ENCODE peak calls at places on chromosomes 3 and 15, in seven cellular contexts. N is lung, X is BJ, C is MM.1S, Q is cardiac fibroblast, F is fibroblast of mammary gland, P is GM23338. V is an unnamed sample.

GRCh38 chr15:76904461-76905012 is 603 bp downstream of the SCAPER start:
- DNase-seq in P (peak; percentile 76), X (no peak), C (no peak), F (peak; percentile 27), Q (peak; percentile 21), N (no peak), V (peak; percentile 50)

GRCh38 chr15:60511351-60512157 is 32.6 kb upstream of the ICE2 start:
- DNase-seq in P (no peak), F (no peak), N (no peak), C (no peak), X (no peak), Q (no peak), V (no peak)

GRCh38 chr3:125257563-125257962 is 45.0 kb upstream of the SLC12A8 start:
- DNase-seq in X (no peak), P (no peak), C (no peak), F (no peak), N (no peak), Q (peak; percentile 17), V (no peak)

GRCh38 chr3:99128740-99129505 is 227.4 kb upstream of the DCBLD2 start:
- DNase-seq in N (no peak), X (peak; percentile 98), F (peak; percentile 97), C (no peak), Q (peak; percentile 99), P (no peak), V (peak; percentile 90)

GRCh38 chr15:86016750-86017149 is 62.9 kb upstream of the AGBL1 start:
- DNase-seq in X (no peak), N (no peak), P (no peak), F (no peak), Q (no peak), C (no peak), V (no peak)

GRCh38 chr15:73370151-73370550 is 1.4 kb upstream of the HCN4 start:
- DNase-seq in F (no peak), X (no peak), N (no peak), Q (no peak), P (peak; percentile 36), C (no peak), V (peak; percentile 9)

GRCh38 chr15:51161491-51162260 is 67.0 kb upstream of the TNFAIP8L3 start:
- DNase-seq in X (no peak), F (peak; percentile 28), P (no peak), C (no peak), N (no peak), Q (no peak), V (no peak)

GRCh38 chr15:91484141-91484540 is 369.4 kb upstream of the SLCO3A1 start:
- DNase-seq in N (no peak), Q (no peak), X (no peak), C (no peak), P (no peak), F (no peak), V (no peak)

GRCh38 chr3:54374214-54374855 is 252.0 kb downstream of the CACNA2D3 start:
- DNase-seq in X (no peak), C (peak; percentile 14), F (no peak), Q (peak; percentile 6), P (peak; percentile 78), N (no peak), V (no peak)

GRCh38 chr15:95584088-95584487 is 746.4 kb upstream of the NR2F2 start:
- DNase-seq in C (no peak), P (no peak), X (no peak), Q (no peak), N (no peak), F (no peak), V (peak; percentile 8)

GRCh38 chr3:3015472-3016089 is 94.6 kb downstream of the IL5RA start:
- DNase-seq in C (peak; percentile 30), P (peak; percentile 61), N (no peak), X (no peak), Q (peak; percentile 9), F (peak; percentile 12), V (peak; percentile 17)

GRCh38 chr3:66487475-66487874 is 13.3 kb downstream of the LRIG1 start:
- DNase-seq in Q (peak; percentile 51), P (no peak), N (no peak), X (no peak), F (peak; percentile 87), C (no peak), V (peak; percentile 53)

GRCh38 chr3:146975476-146975875 is 370.3 kb upstream of the PLSCR5 start:
- DNase-seq in X (no peak), F (no peak), N (no peak), C (no peak), Q (no peak), P (no peak), V (no peak)

GRCh38 chr3:184694694-184695093 is 17.2 kb downstream of the MAGEF1 start:
- DNase-seq in X (no peak), P (no peak), N (no peak), Q (no peak), F (no peak), C (no peak), V (peak; percentile 28)

GRCh38 chr3:149333518-149333859 is at the start of gene TM4SF18:
- DNase-seq in P (peak; percentile 29), Q (no peak), X (no peak), N (no peak), C (no peak), F (no peak), V (no peak)

GRCh38 chr15:67296188-67296587 is 41.6 kb downstream of the IQCH start:
- DNase-seq in Q (no peak), P (peak; percentile 61), C (no peak), N (no peak), X (no peak), F (no peak), V (no peak)

GRCh38 chr3:4643904-4644547 is 150.9 kb downstream of the ITPR1 start:
- DNase-seq in P (no peak), F (no peak), Q (no peak), C (no peak), N (no peak), X (no peak), V (no peak)

GRCh38 chr3:20575153-20575552 is 389.1 kb upstream of the SGO1 start:
- DNase-seq in Q (peak; percentile 78), X (peak; percentile 49), N (no peak), C (no peak), P (no peak), F (peak; percentile 83), V (peak; percentile 43)

GRCh38 chr15:52010633-52011595 is 8.1 kb upstream of the MAPK6 start:
- DNase-seq in F (peak; percentile 97), X (no peak), N (peak; percentile 55), C (no peak), Q (peak; percentile 97), P (no peak), V (peak; percentile 99)

GRCh38 chr3:132326251-132326650 is 9.0 kb downstream of the ACP3 start:
- DNase-seq in N (no peak), F (no peak), P (no peak), Q (no peak), X (no peak), C (no peak), V (no peak)

GRCh38 chr3:136146981-136147729 is 49.0 kb downstream of the MSL2 start:
- DNase-seq in X (no peak), N (no peak), Q (no peak), F (peak; percentile 21), C (no peak), P (no peak), V (no peak)

DNA sequence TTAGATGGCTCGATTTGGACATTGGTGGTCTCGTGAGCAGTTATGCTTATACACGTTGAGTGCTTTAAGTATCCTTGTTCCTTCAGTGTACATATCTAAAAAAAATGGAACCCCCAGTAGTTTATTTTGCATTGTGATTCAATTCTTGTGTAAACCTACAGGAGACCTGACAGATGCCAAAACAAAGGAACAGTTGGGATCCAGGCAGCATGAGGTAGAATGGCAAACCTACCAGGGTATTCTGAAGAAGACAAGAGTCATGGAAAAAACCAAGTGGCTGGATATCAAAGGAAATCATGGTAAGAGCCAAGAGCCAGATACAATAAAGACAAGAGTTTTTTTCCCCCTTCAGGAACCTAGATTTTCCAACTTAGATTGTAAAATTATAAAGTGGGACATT is 2.0 kb downstream of the TMEM62 start:
- DNase-seq in N (no peak), F (no peak), X (no peak), Q (no peak), C (no peak), P (peak; percentile 13), V (no peak)
- H3K4me3 ChIP-seq in N (no peak overlapping the region), F (no peak overlapping the region), X (no peak overlapping the region), Q (no peak overlapping the region), C (no peak overlapping the region), P (no peak overlapping the region), V (no peak overlapping the region)

GRCh38 chr15:32659340-32659831 is 17.9 kb downstream of the SCG5 start:
- DNase-seq in N (no peak), P (no peak), C (no peak), X (no peak), F (peak; percentile 78), Q (peak; percentile 85), V (peak; percentile 97)

GRCh38 chr15:32657941-32658340 is 16.4 kb downstream of the SCG5 start:
- DNase-seq in C (no peak), Q (no peak), F (no peak), X (no peak), N (no peak), P (no peak), V (peak; percentile 41)

GRCh38 chr15:32652178-32652577 is 10.7 kb downstream of the SCG5 start:
- DNase-seq in C (no peak), X (no peak), N (no peak), F (no peak), Q (no peak), P (no peak), V (peak; percentile 52)

GRCh38 chr15:32656091-32656860 is 14.8 kb downstream of the SCG5 start:
- DNase-seq in X (no peak), F (no peak), N (no peak), Q (no peak), P (no peak), C (no peak), V (no peak)

GRCh38 chr15:32657198-32657886 is 15.8 kb downstream of the SCG5 start:
- DNase-seq in N (no peak), F (peak; percentile 25), C (peak; percentile 90), Q (peak; percentile 46), X (no peak), P (no peak), V (peak; percentile 76)
- TF ChIP-seq CTCF in N (no peak), F (peak; percentile 27), C (peak; percentile 79), Q (peak; percentile 41), X (no peak), P (no peak), V (peak; percentile 67)

GRCh38 chr3:9143180-9143579 is 106.3 kb downstream of the SRGAP3 start:
- DNase-seq in C (no peak), F (no peak), N (no peak), P (no peak), X (no peak), Q (no peak), V (no peak)
- H3K4me3 ChIP-seq in C (no peak overlapping the region), F (no peak overlapping the region), N (no peak overlapping the region), P (no peak overlapping the region), X (no peak overlapping the region), Q (no peak overlapping the region), V (no peak overlapping the region)

DNA sequence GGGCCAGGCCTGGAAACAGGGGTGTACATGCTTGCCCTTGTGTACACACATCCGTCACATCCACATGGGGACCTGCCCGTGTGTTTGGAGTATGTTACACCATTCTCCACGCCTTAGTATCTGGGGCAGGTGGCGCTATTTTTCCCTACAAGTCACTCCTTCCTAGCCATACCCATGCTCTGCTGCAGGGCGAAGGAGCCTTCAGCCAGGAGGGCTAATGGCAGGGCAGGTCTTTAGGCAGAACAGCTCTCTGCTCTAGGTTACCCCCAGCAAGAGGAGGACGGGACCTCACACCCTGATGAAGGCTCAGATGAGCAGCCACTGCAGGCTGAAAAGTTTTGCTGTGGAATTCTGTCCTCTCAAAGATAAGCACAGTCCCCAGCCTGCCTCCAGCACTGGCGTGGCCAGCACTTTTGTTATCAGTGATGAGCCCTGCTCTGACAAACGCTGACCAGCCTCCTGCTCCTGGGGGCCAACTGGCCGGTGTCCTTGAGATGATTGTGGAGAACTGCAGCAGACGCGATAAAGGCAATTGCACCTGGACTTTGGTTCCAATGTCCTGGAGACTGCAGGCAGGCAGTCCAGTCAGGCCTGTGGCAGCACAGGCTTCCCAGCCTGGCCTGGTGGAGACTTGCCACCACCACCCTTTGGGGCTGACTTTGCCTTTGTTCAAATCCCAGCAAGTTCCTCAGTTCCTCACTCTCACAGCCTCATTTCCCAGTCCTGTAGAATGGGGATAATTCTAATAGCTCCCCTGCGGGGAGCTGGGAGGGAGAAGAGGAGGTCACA is 19.8 kb upstream of the PIGZ start:
- DNase-seq in Q (no peak), P (peak; percentile 75), F (no peak), X (no peak), N (no peak), C (no peak), V (peak; percentile 36)
- TF ChIP-seq CTCF in Q (no peak), P (peak; percentile 41), F (peak; percentile 1), X (peak; percentile 12), N (no peak), C (no peak), V (peak; percentile 22)

V was measured in epithelial cell of esophagus.